ENCODE peak calls at places on chromosomes 12 and 14, in five cellular contexts. N is thyroid gland; W is CD8-positive, alpha-beta T cell; E is K562; I is IMR-90. X is an unnamed sample. For H3K36me3, the result is how much of the 10 kb centered on the place peaks cover.

GRCh38 chr12:76083761-76084276 is 666 bp downstream of the NAP1L1 start:
- DNase-seq in E (peak), N (peak), I (peak), W (peak), X (peak)

GRCh38 chr14:72716471-72716870 is 177.4 kb downstream of the DPF3 start:
- DNase-seq in I (peak), N (no peak), W (no peak), E (no peak), X (no peak)

GRCh38 chr14:49950275-49951250 is 57.7 kb downstream of the ARF6 start:
- DNase-seq in I (no peak), W (no peak), N (peak), E (no peak), X (no peak)

GRCh38 chr12:110104188-110104969 is 19.8 kb upstream of the IFT81 start:
- DNase-seq in E (no peak), I (peak), W (no peak), N (no peak), X (no peak)

GRCh38 chr14:93962701-93963601 is 13.4 kb downstream of the ASB2 start:
- DNase-seq in N (no peak), W (peak), E (no peak), I (peak), X (peak)

GRCh38 chr14:104801284-104802119 is 601 bp downstream of the ZBTB42 start:
- DNase-seq in W (no peak), I (no peak), N (peak), E (peak), X (no peak)

GRCh38 chr12:11576104-11576503 is 73.4 kb upstream of the ETV6 start:
- DNase-seq in E (no peak), W (no peak), N (no peak), I (peak), X (no peak)

GRCh38 chr14:37048666-37049071 is 123.7 kb downstream of the SLC25A21 start:
- DNase-seq in W (no peak), N (no peak), I (peak), E (no peak), X (no peak)

GRCh38 chr12:94994312-94994711 is 9.2 kb downstream of the NDUFA12 start:
- DNase-seq in N (no peak), E (no peak), I (peak), W (no peak), X (no peak)

DNA sequence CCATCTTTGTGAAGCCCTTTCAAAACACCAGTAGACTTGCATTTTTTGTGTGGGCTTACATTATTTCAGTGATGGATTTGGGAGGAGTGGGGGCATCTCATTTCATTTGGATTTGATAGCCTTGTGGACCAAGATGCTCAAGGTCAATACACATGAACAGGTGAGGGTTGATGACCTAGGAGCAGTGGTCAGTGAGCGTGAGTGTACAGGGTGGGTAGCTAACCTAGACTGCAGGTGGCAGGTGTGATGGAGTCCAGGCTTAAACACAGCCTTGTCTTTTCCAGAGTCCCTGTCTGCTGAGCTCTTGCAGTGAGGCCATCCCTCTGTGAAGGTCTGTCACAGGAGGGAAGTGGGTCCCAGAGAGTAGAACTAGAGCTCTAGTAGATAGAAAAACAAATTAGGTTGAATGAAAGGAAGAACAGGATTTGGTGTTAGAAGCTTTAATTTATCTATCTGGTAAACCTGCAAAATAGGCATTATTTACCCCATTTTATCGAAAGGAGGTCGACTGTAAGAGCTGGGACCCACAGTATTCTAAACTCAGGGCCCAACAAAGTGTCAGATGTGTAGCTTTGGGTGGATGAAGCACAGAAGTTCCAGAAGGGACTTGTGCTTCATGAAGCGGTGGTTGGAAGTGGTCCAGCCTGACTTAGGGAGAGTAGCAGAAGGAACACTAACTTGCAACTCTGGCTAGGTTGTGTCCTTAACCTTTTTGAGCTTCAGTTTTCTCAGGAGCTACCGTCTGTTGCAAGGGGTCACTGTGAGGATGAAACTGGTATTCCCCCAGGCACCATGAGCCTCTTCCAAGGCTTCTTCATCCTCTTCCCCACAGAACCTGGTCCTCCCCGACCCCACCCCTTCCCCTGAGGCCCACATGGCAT is 18.2 kb downstream of the RPS6KL1 start:
- DNase-seq in E (no peak), W (no peak), I (no peak), N (peak), X (no peak)
- H3K27ac ChIP-seq in E (no peak), W (no peak), I (no peak), N (no peak), X (no peak)

GRCh38 chr14:60658909-60659585 is 9.8 kb upstream of the SIX1 start:
- DNase-seq in I (peak), N (no peak), W (no peak), E (no peak), X (no peak)
- H3K4me3 ChIP-seq in I (no peak), N (no peak), W (no peak), E (no peak), X (no peak)

GRCh38 chr14:31139301-31139847 is 68.2 kb downstream of the HECTD1 start:
- DNase-seq in W (no peak), I (no peak), E (no peak), N (no peak), X (no peak)

GRCh38 chr14:31138301-31138700 is 69.3 kb downstream of the HECTD1 start:
- DNase-seq in N (no peak), E (no peak), W (no peak), I (peak), X (no peak)

GRCh38 chr14:31137214-31137889 is 70.2 kb downstream of the HECTD1 start:
- DNase-seq in E (no peak), W (no peak), I (no peak), N (peak), X (no peak)

GRCh38 chr14:31142455-31143087 is 65.0 kb downstream of the HECTD1 start:
- DNase-seq in E (no peak), N (peak), W (no peak), I (no peak), X (no peak)
- H3K36me3 ChIP-seq in E (half or more), N (under half), W (under half), I (under half), X (under half)

GRCh38 chr14:69259176-69259530 is 805 bp upstream of the GALNT16 start:
- DNase-seq in E (no peak), I (no peak), N (no peak), W (no peak), X (no peak)
- H3K27ac ChIP-seq in E (no peak), I (no peak), N (no peak), W (no peak), X (no peak)

GRCh38 chr12:133202493-133203343 is 21.4 kb downstream of the ZNF268 start:
- DNase-seq in N (no peak), E (no peak), W (no peak), I (no peak), X (no peak)
- H3K4me3 ChIP-seq in N (no peak), E (no peak), W (peak), I (no peak), X (peak)

DNA sequence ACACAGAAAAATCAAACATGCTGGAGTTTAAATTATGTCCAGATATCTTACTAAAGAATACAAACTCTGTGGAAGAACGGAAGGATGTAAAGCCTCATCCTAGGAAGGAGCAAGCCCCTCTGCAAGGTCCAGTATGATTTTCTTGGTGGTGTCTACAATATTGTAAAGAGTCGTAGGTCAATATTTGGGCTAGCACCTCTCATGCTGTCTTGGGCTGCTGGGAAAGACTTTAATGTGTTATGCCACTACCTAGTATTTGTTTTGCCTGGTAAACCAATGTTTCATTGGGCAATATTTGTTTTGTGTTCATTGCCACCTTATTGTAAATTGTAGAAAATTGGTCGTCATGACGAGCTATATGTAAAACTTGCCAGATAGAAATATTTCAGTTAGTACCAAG is 26.6 kb downstream of the RESF1 start:
- DNase-seq in N (no peak), E (no peak), W (no peak), I (no peak), X (no peak)
- H3K36me3 ChIP-seq in N (under half), E (half or more), W (under half), I (under half), X (under half)

GRCh38 chr12:103677341-103677740 is 90.3 kb downstream of the STAB2 start:
- DNase-seq in N (peak), W (no peak), E (no peak), I (no peak), X (no peak)
- H3K27ac ChIP-seq in N (no peak), W (no peak), E (no peak), I (no peak), X (no peak)

GRCh38 chr12:121805800-121806555 is 2.2 kb downstream of the SETD1B start:
- DNase-seq in W (no peak), I (no peak), N (no peak), E (peak), X (no peak)
- H3K4me3 ChIP-seq in W (peak), I (peak), N (peak), E (peak), X (peak)

DNA sequence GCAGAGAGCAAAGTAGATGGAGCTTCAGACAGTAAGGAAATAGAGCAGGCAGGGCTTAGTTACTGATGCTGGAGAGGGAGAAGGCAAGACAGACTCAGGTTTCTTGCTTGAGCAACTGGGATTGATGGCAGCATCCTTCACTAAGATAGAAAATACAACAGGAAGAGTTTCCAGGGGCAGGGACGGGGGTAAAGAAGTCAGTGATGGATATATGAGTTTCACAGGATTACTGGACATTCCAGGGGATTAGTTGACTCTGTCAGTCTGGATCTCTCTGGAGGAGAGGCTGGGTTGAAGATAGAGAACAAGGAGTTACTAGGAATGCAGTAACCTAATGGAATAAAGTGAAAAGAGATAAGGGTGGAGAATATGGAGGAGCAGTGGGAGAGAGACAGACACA is 74.5 kb upstream of the ATF1 start:
- DNase-seq in E (no peak), N (no peak), I (no peak), W (no peak), X (no peak)
- H3K36me3 ChIP-seq in E (half or more), N (under half), I (under half), W (under half), X (under half)

X was measured in CD8-positive, alpha-beta memory T cell.